ENCODE peak calls at places on chromosome 3, in nine cellular contexts. M, O, Y, A, R, L, U, S and D are unnamed samples.

GRCh38 chr3:148882288-148882687 is 17.2 kb downstream of the CPA3 start:
- DNase-seq in M (no peak), O (peak; percentile 57), Y (peak; percentile 75), A (no peak), R (peak; percentile 32), L (peak; percentile 77), U (peak; percentile 41), S (no peak), D (no peak)

GRCh38 chr3:88149146-88149515 is 628 bp upstream of the C3orf38 start:
- DNase-seq in M (no peak), O (no peak), Y (peak; percentile 18), A (no peak), R (no peak), L (no peak), U (no peak), S (no peak), D (no peak)

GRCh38 chr3:59607628-59608027 is 557.8 kb upstream of the CFAP20DC start:
- DNase-seq in M (no peak), O (no peak), Y (peak; percentile 39), A (no peak), R (peak; percentile 7), L (no peak), U (peak; percentile 14), S (no peak), D (no peak)

GRCh38 chr3:135868801-135869200 is 96.7 kb upstream of the PPP2R3A start:
- DNase-seq in M (no peak), O (no peak), Y (no peak), A (no peak), R (no peak), L (no peak), U (no peak), S (no peak), D (no peak)

GRCh38 chr3:193132923-193133463 is 108.0 kb upstream of the PLAAT1 start:
- DNase-seq in M (no peak), O (no peak), Y (no peak), A (no peak), R (no peak), L (no peak), U (peak; percentile 31), S (no peak), D (no peak)

GRCh38 chr3:154972951-154973350 is 107.2 kb upstream of the MME start:
- DNase-seq in M (no peak), O (no peak), Y (peak; percentile 34), A (no peak), R (peak; percentile 84), L (peak; percentile 31), U (no peak), S (no peak), D (no peak)

GRCh38 chr3:4413467-4413866 is 53.6 kb downstream of the SUMF1 start:
- DNase-seq in M (no peak), O (no peak), Y (peak; percentile 35), A (no peak), R (peak; percentile 39), L (no peak), U (peak; percentile 98), S (no peak), D (no peak)

GRCh38 chr3:119579366-119580147 is at the start of gene ADPRH:
- DNase-seq in M (peak; percentile 90), O (peak; percentile 88), Y (peak; percentile 68), A (peak; percentile 86), R (peak; percentile 85), L (peak; percentile 53), U (peak; percentile 82), S (peak; percentile 88), D (peak; percentile 85)

GRCh38 chr3:196712514-196713413 is 587 bp downstream of the PIGX start:
- DNase-seq in M (peak; percentile 63), O (peak; percentile 66), Y (peak; percentile 53), A (peak; percentile 80), R (peak; percentile 76), L (peak; percentile 44), U (no peak), S (peak; percentile 86), D (peak; percentile 80)

GRCh38 chr3:74532446-74532845 is 82.0 kb downstream of the CNTN3 start:
- DNase-seq in M (no peak), O (no peak), Y (peak; percentile 64), A (no peak), R (peak; percentile 81), L (peak; percentile 49), U (no peak), S (no peak), D (no peak)

GRCh38 chr3:197547618-197548017 is 8.2 kb downstream of the BDH1 start:
- DNase-seq in M (no peak), O (peak; percentile 22), Y (no peak), A (no peak), R (no peak), L (no peak), U (no peak), S (no peak), D (no peak)

GRCh38 chr3:126482503-126483255 is 7.0 kb upstream of the ZXDC start:
- DNase-seq in M (no peak), O (no peak), Y (no peak), A (no peak), R (no peak), L (no peak), U (no peak), S (no peak), D (no peak)

GRCh38 chr3:132788299-132788698 is 66.1 kb upstream of the NPHP3 start:
- DNase-seq in M (peak; percentile 20), O (peak; percentile 17), Y (peak; percentile 97), A (peak; percentile 33), R (peak; percentile 93), L (peak; percentile 66), U (peak; percentile 4), S (no peak), D (no peak)

GRCh38 chr3:159897331-159898075 is 91.1 kb upstream of the IL12A start:
- DNase-seq in M (no peak), O (no peak), Y (peak; percentile 90), A (no peak), R (peak; percentile 89), L (peak; percentile 76), U (no peak), S (peak; percentile 39), D (no peak)

DNA sequence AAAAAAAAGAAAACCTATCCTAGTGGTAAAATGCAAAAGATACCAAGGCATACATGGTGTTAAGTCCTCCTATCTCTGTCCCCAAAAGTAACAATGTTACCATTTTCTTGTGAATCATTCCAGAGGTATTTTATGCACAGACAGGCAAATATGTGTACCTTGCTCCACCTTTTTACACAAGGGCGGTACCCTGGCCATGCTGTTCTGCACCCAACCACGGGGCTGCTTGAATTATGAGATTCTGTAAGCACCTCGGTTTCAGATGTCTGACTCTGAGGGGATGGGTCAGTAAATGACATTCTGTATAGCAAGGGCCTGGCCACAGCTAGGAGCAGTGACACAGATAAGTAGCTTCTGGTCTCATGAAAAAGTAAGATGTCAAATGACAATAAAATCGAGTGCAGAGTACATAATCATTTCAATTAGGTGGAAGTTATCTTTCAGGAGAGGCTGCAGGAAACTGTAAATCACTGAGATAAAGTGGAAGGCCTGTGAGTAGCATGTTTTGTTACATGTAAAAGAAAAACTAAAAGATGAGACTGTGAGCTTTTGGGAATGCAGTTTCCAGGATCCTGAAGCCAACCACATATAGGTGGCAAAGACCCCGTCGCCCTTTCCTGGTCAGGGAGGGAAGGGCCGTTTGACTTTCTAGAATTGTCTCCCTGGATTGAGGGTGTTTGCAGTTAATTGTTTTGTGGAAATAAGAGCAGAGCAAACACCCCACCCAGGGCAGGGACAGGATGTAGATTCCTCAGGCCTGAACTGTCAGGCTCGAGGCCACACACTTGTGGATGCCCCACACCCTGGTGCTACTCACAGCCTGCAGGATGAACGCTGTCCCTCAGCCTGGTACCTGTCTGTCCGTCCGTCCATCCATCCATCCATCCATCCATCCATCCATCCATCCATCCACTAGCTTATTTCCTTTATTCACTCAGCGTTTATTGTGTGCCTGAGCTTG is 30.2 kb upstream of the FLNB start:
- DNase-seq in M (no peak), O (no peak), Y (no peak), A (no peak), R (no peak), L (no peak), U (peak; percentile 95), S (no peak), D (no peak)
- H3K27ac ChIP-seq in M (no peak overlapping the region), O (no peak overlapping the region), Y (no peak overlapping the region), A (peak overlapping the region; percentile 45), R (no peak overlapping the region), L (no peak overlapping the region), U (peak overlapping the region; percentile 84), S (no peak overlapping the region), D (no peak overlapping the region)

GRCh38 chr3:99839613-99840012 is 22.0 kb downstream of the CMSS1 start:
- DNase-seq in M (no peak), O (no peak), Y (no peak), A (no peak), R (no peak), L (no peak), U (no peak), S (no peak), D (no peak)
- H3K4me3 ChIP-seq in M (no peak overlapping the region), O (no peak overlapping the region), Y (no peak overlapping the region), A (no peak overlapping the region), R (no peak overlapping the region), L (no peak overlapping the region), U (no peak overlapping the region), S (no peak overlapping the region), D (no peak overlapping the region)

GRCh38 chr3:10693457-10693856 is 122.6 kb upstream of the SLC6A11 start:
- DNase-seq in M (no peak), O (no peak), Y (peak; percentile 4), A (no peak), R (peak; percentile 13), L (no peak), U (peak; percentile 22), S (no peak), D (no peak)

GRCh38 chr3:10692039-10692438 is 124.0 kb upstream of the SLC6A11 start:
- DNase-seq in M (no peak), O (no peak), Y (no peak), A (no peak), R (no peak), L (no peak), U (no peak), S (no peak), D (no peak)

GRCh38 chr3:10683106-10683505 is 132.9 kb upstream of the SLC6A11 start:
- DNase-seq in M (no peak), O (no peak), Y (no peak), A (no peak), R (no peak), L (no peak), U (no peak), S (no peak), D (no peak)

GRCh38 chr3:10688548-10689172 is 127.4 kb upstream of the SLC6A11 start:
- DNase-seq in M (no peak), O (no peak), Y (no peak), A (no peak), R (no peak), L (no peak), U (no peak), S (no peak), D (no peak)

DNA sequence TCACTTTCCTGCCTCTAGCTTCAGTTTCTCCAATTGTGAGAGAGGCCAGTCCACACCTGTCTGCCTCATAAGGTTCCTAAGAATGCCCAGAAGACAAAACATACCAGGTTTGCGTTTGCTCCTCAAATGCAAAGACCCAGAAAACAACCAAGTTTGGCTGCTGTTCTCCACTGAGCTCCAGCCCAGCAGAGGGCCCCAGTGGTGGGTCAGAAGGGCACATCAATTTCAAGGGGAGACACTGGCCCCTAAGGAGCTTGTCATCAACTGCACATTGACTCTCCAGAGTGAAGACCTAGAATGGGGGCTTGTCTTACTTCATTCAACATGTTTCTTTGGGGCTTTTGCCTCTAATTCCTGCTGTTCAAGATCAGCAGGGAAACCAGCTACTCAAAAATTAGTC is 127.9 kb upstream of the SLC6A11 start:
- DNase-seq in M (no peak), O (no peak), Y (no peak), A (no peak), R (no peak), L (no peak), U (no peak), S (no peak), D (no peak)
- TF ChIP-seq CTCF in M (no peak), O (no peak), Y (no peak), A (no peak), R (no peak), L (no peak), U (peak; percentile 23), S (no peak), D (no peak)

GRCh38 chr3:98986073-98986472 is 84.6 kb upstream of the DCBLD2 start:
- DNase-seq in M (no peak), O (no peak), Y (peak; percentile 93), A (peak; percentile 18), R (peak; percentile 72), L (peak; percentile 91), U (peak; percentile 53), S (no peak), D (no peak)
- H3K27ac ChIP-seq in M (no peak overlapping the region), O (no peak overlapping the region), Y (peak overlapping the region; percentile 57), A (no peak overlapping the region), R (no peak overlapping the region), L (peak overlapping the region; percentile 68), U (peak overlapping the region; percentile 65), S (no peak overlapping the region), D (no peak overlapping the region)